ENCODE peak calls at places on chromosomes 7 and 10, in four cellular contexts. I, E, G and O are unnamed samples.

GRCh38 chr10:46096909-46097575 is 51.0 kb upstream of the MSMB start:
- DNase-seq in I (no peak), E (peak), G (no peak), O (no peak)

GRCh38 chr7:96045919-96046318 is 273.6 kb downstream of the DYNC1I1 start:
- DNase-seq in I (peak), E (no peak), G (no peak), O (no peak)

GRCh38 chr10:3887885-3888476 is 103.0 kb upstream of the KLF6 start:
- DNase-seq in I (peak), E (peak), G (peak), O (peak)

GRCh38 chr10:60310746-60311145 is 78.9 kb downstream of the ANK3 start:
- DNase-seq in I (no peak), E (peak), G (no peak), O (peak)

GRCh38 chr7:55044791-55045190 is 26.0 kb downstream of the EGFR start:
- DNase-seq in I (no peak), E (no peak), G (no peak), O (no peak)

GRCh38 chr10:73875139-73875475 is 752 bp upstream of the CAMK2G start:
- DNase-seq in I (no peak), E (no peak), G (no peak), O (no peak)

GRCh38 chr10:80260295-80261243 is 28.9 kb downstream of the MAT1A start:
- DNase-seq in I (peak), E (peak), G (no peak), O (peak)

GRCh38 chr10:70745555-70745954 is 39.6 kb downstream of the TBATA start:
- DNase-seq in I (no peak), E (no peak), G (no peak), O (no peak)

GRCh38 chr10:6275022-6275997 is 72.6 kb downstream of the PFKFB3 start:
- DNase-seq in I (peak), E (peak), G (peak), O (peak)

GRCh38 chr7:85186083-85186520 is 754 bp downstream of the SEMA3D start:
- DNase-seq in I (peak), E (peak), G (peak), O (peak)

GRCh38 chr10:50417486-50417905 is 166.2 kb upstream of the ASAH2 start:
- DNase-seq in I (no peak), E (no peak), G (peak), O (no peak)

GRCh38 chr7:30697716-30698460 is 15.6 kb upstream of the CRHR2 start:
- DNase-seq in I (peak), E (peak), G (no peak), O (no peak)

GRCh38 chr7:47277321-47277781 is 304.6 kb downstream of the TNS3 start:
- DNase-seq in I (no peak), E (no peak), G (no peak), O (no peak)

GRCh38 chr10:79053481-79054202 is 15.1 kb upstream of the ZMIZ1 start:
- DNase-seq in I (no peak), E (no peak), G (no peak), O (no peak)

GRCh38 chr10:118264838-118265470 is 77.2 kb downstream of the FAM204A start:
- DNase-seq in I (no peak), E (no peak), G (no peak), O (no peak)

GRCh38 chr7:98528079-98528478 is 89.0 kb upstream of the NPTX2 start:
- DNase-seq in I (no peak), E (no peak), G (no peak), O (no peak)

GRCh38 chr10:103021897-103022286 is 103.8 kb downstream of the CNNM2 start:
- DNase-seq in I (no peak), E (peak), G (peak), O (no peak)

GRCh38 chr10:74055383-74056065 is 57.6 kb downstream of the VCL start:
- DNase-seq in I (no peak), E (no peak), G (no peak), O (no peak)

GRCh38 chr7:79217468-79217867 is 236.0 kb downstream of the MAGI2 start:
- DNase-seq in I (no peak), E (peak), G (peak), O (no peak)

GRCh38 chr7:150404785-150405583 is 25.9 kb downstream of the ZNF775 start:
- DNase-seq in I (peak), E (peak), G (peak), O (peak)

GRCh38 chr10:126732308-126732707 is 61.8 kb upstream of the C10orf90 start:
- DNase-seq in I (no peak), E (no peak), G (no peak), O (no peak)

GRCh38 chr10:67086324-67087139 is 160.7 kb downstream of the LRRTM3 start:
- DNase-seq in I (no peak), E (no peak), G (no peak), O (no peak)

GRCh38 chr7:28937593-28937992 is 20.5 kb downstream of the TRIL start:
- DNase-seq in I (no peak), E (no peak), G (no peak), O (no peak)

GRCh38 chr10:20870839-20871238 is 26.3 kb downstream of the NEBL start:
- DNase-seq in I (no peak), E (no peak), G (no peak), O (no peak)

DNA sequence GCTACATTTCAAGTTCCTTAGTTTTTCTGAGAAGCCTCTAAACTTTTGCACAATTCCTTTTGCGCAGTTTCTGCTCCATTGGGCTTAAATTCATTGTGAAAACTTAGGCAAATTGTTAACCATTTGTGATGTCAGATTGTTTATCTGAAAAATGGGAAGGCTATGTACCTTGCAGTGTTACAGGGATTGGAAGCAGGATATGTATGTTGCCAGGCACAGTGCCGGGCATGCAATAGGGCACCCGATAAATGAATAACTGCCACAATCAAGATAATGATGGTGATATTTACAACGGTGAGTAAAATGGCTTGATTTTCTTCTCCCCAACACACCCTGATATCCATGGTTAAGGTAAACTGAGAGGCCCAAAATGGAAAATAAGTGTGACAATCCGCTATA is 108.2 kb downstream of the CYP26A1 start:
- DNase-seq in I (no peak), E (no peak), G (no peak), O (no peak)
- H3K14ac ChIP-seq in I (no peak), E (no peak), G (no peak), O (no peak)

DNA sequence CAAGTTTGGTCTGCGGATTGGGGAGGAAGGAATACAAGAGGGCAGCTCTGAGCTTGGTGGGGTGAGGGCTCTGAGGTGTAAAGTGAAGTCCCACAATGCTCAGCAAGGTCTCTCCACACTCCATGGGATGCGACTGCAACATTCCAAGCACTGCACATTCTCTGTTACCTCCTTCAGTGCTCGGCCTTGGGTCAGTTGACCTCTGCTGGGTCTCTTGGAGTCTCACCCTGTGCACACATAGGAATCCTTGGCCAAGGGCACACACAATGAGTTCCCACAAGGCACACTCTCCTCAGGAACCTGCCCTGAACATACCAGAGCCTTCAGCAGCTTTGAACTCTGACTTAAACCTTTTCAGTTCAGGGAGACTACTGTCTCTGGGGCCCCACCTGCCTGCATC is 2.4 kb upstream of the WDFY4 start:
- DNase-seq in I (no peak), E (no peak), G (no peak), O (no peak)
- H3K4me2 ChIP-seq in I (no peak), E (no peak), G (no peak), O (no peak)

GRCh38 chr7:101869026-101869900 is 51.8 kb downstream of the CUX1 start:
- DNase-seq in I (peak), E (no peak), G (no peak), O (no peak)
- H3K14ac ChIP-seq in I (peak), E (no peak), G (peak), O (peak)

DNA sequence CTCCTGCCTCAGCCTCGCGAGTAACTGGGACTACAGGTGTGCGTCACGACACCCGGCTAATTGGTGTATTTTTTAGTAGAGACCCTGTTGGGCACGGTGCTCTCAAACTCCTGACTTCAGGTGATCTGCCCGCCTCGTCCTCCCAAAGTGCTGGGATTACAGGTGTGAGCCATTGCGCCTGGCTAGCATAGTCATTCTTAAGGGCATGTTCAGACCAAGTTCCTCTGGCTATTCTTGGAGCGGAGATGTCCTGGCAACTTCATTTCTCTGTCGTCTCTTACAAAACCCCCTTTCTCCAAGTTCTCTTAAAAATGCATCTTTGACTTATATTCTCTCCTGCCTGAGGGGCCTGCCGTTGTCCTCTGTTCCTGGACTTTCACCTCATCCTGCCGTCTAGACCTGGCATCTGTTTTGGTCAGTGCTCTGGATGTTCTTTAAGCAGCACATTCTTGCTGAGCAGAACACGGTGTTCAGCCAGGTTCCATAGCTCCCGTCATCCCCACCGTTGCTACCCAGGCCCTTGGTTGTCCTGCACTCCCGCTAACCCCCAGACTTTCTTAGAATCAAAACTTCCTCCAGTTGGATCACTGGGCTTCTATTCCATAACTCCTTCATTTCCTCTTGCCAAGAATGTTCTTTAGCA is 509.9 kb upstream of the GALNT17 start:
- DNase-seq in I (no peak), E (no peak), G (no peak), O (no peak)
- H3K4me2 ChIP-seq in I (no peak), E (no peak), G (no peak), O (no peak)